ENCODE peak calls at places on chromosomes 4 and X, in four cellular contexts. S is H1, K is HepG2, W is K562. V is an unnamed sample.

GRCh38 chr4:142846729-142847606 is 867 bp upstream of the INPP4B start:
- DNase-seq in S (peak), K (peak), W (no peak), V (peak)

GRCh38 chr4:168917150-168917779 is 92.8 kb downstream of the CBR4 start:
- DNase-seq in S (no peak), K (peak), W (peak), V (peak)

GRCh38 chr4:185305979-185306442 is 89.7 kb downstream of the LRP2BP start:
- DNase-seq in S (no peak), K (no peak), W (no peak), V (no peak)

GRCh38 chr4:68831642-68832041 is 15.8 kb downstream of the UGT2B10 start:
- DNase-seq in S (no peak), K (no peak), W (no peak), V (no peak)

GRCh38 chr4:7635971-7636508 is 201.3 kb upstream of the PSAPL1 start:
- DNase-seq in S (no peak), K (no peak), W (no peak), V (no peak)

GRCh38 chr4:54668031-54668611 is 10.4 kb downstream of the KIT start:
- DNase-seq in S (no peak), K (no peak), W (no peak), V (no peak)

GRCh38 chr4:75248770-75249467 is 265.3 kb downstream of the RCHY1 start:
- DNase-seq in S (no peak), K (no peak), W (no peak), V (no peak)

GRCh38 chr4:42906906-42907774 is 14.6 kb downstream of the GRXCR1 start:
- DNase-seq in S (no peak), K (no peak), W (no peak), V (no peak)

GRCh38 chr4:172619218-172619617 is 549.4 kb upstream of the GALNT7 start:
- DNase-seq in S (no peak), K (no peak), W (no peak), V (no peak)

GRCh38 chrX:16310326-16310725 is 143.0 kb downstream of the MAGEB17 start:
- DNase-seq in S (no peak), K (no peak), W (no peak), V (no peak)

GRCh38 chr4:41212221-41213203 is 1.8 kb downstream of the APBB2 start:
- DNase-seq in S (no peak), K (peak), W (no peak), V (peak)

GRCh38 chr4:8719421-8719820 is 126.9 kb downstream of the CPZ start:
- DNase-seq in S (peak), K (no peak), W (no peak), V (no peak)

GRCh38 chr4:11194431-11194830 is 234.3 kb downstream of the HS3ST1 start:
- DNase-seq in S (no peak), K (no peak), W (no peak), V (no peak)

GRCh38 chr4:163731071-163731470 is 236.6 kb downstream of the TMA16 start:
- DNase-seq in S (no peak), K (no peak), W (no peak), V (no peak)

GRCh38 chrX:40952855-40953254 is 132.4 kb upstream of the USP9X start:
- DNase-seq in S (no peak), K (no peak), W (no peak), V (no peak)
- TF ChIP-seq CEBPB in S (no peak), K (no peak), W (no peak), V (no peak)

GRCh38 chr4:82753725-82754410 is 44.7 kb downstream of the SCD5 start:
- DNase-seq in S (no peak), K (no peak), W (no peak), V (no peak)
- TF ChIP-seq PHF8 in S (no peak), K (no peak), W (no peak), V (no peak)

GRCh38 chr4:147550626-147551250 is 66.5 kb upstream of the TMEM184C start:
- DNase-seq in S (no peak), K (no peak), W (no peak), V (no peak)
- TF ChIP-seq CEBPB in S (no peak), K (no peak), W (no peak), V (no peak)

DNA sequence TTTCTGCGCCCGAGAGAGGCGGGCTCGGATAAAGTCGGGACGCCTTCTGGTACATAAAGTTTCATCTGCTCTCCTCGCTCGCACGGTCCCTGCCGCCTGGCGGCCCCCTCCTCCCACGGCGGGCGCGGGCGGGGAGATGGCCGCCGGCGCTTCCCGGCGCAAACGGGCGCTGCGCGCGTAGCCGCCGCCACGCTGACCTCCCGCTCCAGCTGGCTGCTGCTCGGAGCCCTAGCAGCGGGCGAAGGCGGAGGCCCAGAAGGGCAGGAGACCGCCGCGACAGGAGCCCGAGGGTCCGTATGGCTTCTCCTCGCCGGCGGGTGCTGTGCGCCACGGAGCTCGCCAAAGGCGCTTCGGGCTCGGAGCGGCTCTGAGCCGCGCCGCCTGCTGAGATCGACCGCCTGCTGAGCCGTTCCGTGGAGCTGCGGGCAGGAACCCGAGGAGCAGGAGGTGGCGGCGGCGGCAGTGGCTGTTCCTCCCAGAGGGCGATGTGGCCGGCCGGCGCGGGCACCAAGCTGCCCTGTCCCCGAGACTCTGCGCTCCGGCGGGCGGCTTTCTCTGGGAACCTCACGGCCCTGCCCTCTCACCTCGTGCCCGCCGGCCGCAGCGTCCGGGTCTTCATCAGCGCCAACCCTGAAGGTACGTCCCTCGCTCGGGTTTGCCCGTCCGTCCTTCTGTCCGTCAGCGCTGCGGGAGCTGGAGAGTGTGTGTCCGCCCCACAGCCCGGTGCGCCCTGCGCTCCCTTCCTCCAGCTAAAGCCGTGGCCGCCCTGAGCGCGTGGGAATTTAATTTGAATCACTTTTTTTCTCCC is at the start of gene NWD2:
- DNase-seq in S (peak), K (no peak), W (no peak), V (no peak)
- TF ChIP-seq PHF8 in S (peak), K (no peak), W (no peak), V (no peak)

DNA sequence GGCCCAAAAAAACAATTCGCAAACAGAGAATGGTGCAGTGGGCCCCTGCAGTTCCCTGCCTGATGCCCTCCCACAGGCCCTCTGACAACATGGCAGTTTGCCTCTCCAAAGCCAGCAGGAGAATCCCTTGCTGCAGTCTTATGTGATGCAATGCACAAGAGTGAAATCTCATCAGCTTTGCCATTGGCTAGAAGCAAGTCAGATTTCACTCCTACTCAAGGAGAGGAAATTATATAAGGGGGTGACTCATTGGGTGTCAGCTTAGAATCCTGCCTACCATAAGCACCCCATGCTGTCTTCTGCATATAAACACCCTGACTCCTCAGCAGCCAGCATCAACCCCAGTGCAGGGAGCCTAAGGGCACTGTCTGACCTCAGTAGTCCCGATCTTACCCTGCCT is 157.3 kb upstream of the LDB2 start:
- DNase-seq in S (no peak), K (no peak), W (no peak), V (no peak)
- TF ChIP-seq CEBPB in S (peak), K (no peak), W (no peak), V (no peak)

V was measured in A549.